ENCODE peak calls at places on chromosome 22, in seven cellular contexts. F is stimulated activated naive B cell treated with anti-CD40 and anti-IgM and Interleukin-4, amounts not matched to agents 10 μg/mL and 1 μg/mL and 100 μg/mL, for 72 hours; I is NCI-H748 treated with DMSO at 0.1 percent for 48 hours; K is right lobe of liver; V is T-helper 2 cell; T is stimulated activated CD8-positive, alpha-beta memory T cell treated with anti-CD3 and anti-CD28 coated beads, Interleukin-15, amount 100 ng/mL, for 24 hours; B is CD4-positive, CD25-positive, alpha-beta regulatory T cell. M is an unnamed sample.
A peak's percentile ranks its signal among the peaks of the same experiment; 100 is the strongest.

GRCh38 chr22:40638261-40638660 is 1.7 kb upstream of the MRTFA start:
- DNase-seq in F (no peak), I (no peak), K (no peak), V (no peak), T (no peak), B (no peak), M (no peak)

GRCh38 chr22:38110008-38110862 is at the start of gene BAIAP2L2:
- DNase-seq in F (no peak), I (no peak), K (no peak), V (no peak), T (no peak), B (no peak), M (no peak)

GRCh38 chr22:37203354-37204044 is 8.8 kb downstream of the SSTR3 start:
- DNase-seq in F (no peak), I (no peak), K (peak; percentile 20), V (no peak), T (no peak), B (no peak), M (no peak)

GRCh38 chr22:36318442-36318841 is 65.5 kb downstream of the APOL1 start:
- DNase-seq in F (no peak), I (no peak), K (no peak), V (no peak), T (no peak), B (no peak), M (no peak)

GRCh38 chr22:30038219-30038618 is 42.0 kb upstream of the HORMAD2 start:
- DNase-seq in F (no peak), I (no peak), K (peak; percentile 66), V (no peak), T (no peak), B (no peak), M (no peak)

GRCh38 chr22:17964647-17965046 is 59.7 kb downstream of the MICAL3 start:
- DNase-seq in F (peak; percentile 66), I (no peak), K (no peak), V (no peak), T (no peak), B (no peak), M (no peak)

GRCh38 chr22:28742562-28742962 is 723 bp downstream of the HSCB start:
- DNase-seq in F (no peak), I (no peak), K (no peak), V (no peak), T (no peak), B (no peak), M (no peak)

GRCh38 chr22:36386900-36387663 is 685 bp downstream of the MYH9 start:
- DNase-seq in F (peak; percentile 80), I (no peak), K (peak; percentile 81), V (no peak), T (no peak), B (peak; percentile 54), M (no peak)

GRCh38 chr22:36369922-36370781 is 17.6 kb downstream of the MYH9 start:
- DNase-seq in F (peak; percentile 55), I (peak; percentile 2), K (no peak), V (no peak), T (no peak), B (no peak), M (no peak)

GRCh38 chr22:44580756-44581435 is 82.9 kb upstream of the RTL6 start:
- DNase-seq in F (no peak), I (no peak), K (no peak), V (no peak), T (no peak), B (no peak), M (no peak)

GRCh38 chr22:37410174-37411055 is 16.9 kb downstream of the ELFN2 start:
- DNase-seq in F (no peak), I (no peak), K (no peak), V (no peak), T (no peak), B (no peak), M (no peak)

GRCh38 chr22:36286096-36286957 is 33.4 kb downstream of the APOL1 start:
- DNase-seq in F (peak; percentile 33), I (peak; percentile 30), K (peak; percentile 69), V (peak; percentile 43), T (peak; percentile 60), B (peak; percentile 55), M (peak; percentile 48)

GRCh38 chr22:19970479-19971275 is 29.1 kb upstream of the TXNRD2 start:
- DNase-seq in F (peak; percentile 52), I (no peak), K (peak; percentile 84), V (peak; percentile 56), T (peak; percentile 70), B (peak; percentile 75), M (no peak)

GRCh38 chr22:49072996-49073645 is 754.6 kb downstream of the BRD1 start:
- DNase-seq in F (no peak), I (no peak), K (no peak), V (no peak), T (no peak), B (no peak), M (no peak)

GRCh38 chr22:32583921-32584335 is 109.3 kb downstream of the FBXO7 start:
- DNase-seq in F (no peak), I (no peak), K (no peak), V (no peak), T (no peak), B (no peak), M (no peak)

GRCh38 chr22:31296258-31296657 is 4.0 kb upstream of the PIK3IP1 start:
- DNase-seq in F (no peak), I (no peak), K (no peak), V (no peak), T (no peak), B (no peak), M (no peak)

GRCh38 chr22:36386351-36386899 is 1.3 kb downstream of the MYH9 start:
- DNase-seq in F (peak; percentile 78), I (peak; percentile 36), K (peak; percentile 55), V (no peak), T (no peak), B (no peak), M (no peak)

GRCh38 chr22:36546092-36546804 is 17.3 kb upstream of the EIF3D start:
- DNase-seq in F (peak; percentile 30), I (peak; percentile 23), K (no peak), V (no peak), T (no peak), B (no peak), M (peak; percentile 11)

GRCh38 chr22:46654927-46655595 is 34.9 kb downstream of the GRAMD4 start:
- DNase-seq in F (no peak), I (no peak), K (no peak), V (no peak), T (no peak), B (no peak), M (no peak)

GRCh38 chr22:29310863-29311339 is 4.5 kb downstream of the GAS2L1 start:
- DNase-seq in F (peak; percentile 68), I (peak; percentile 27), K (peak; percentile 95), V (peak; percentile 15), T (no peak), B (no peak), M (peak; percentile 93)

GRCh38 chr22:39622881-39623367 is 52.4 kb downstream of the CACNA1I start:
- DNase-seq in F (peak; percentile 35), I (no peak), K (peak; percentile 62), V (peak; percentile 48), T (peak; percentile 50), B (peak; percentile 59), M (no peak)

GRCh38 chr22:36291831-36292740 is 39.2 kb downstream of the APOL1 start:
- DNase-seq in F (no peak), I (no peak), K (no peak), V (no peak), T (no peak), B (no peak), M (no peak)

GRCh38 chr22:37462983-37463382 is 23.2 kb downstream of the MFNG start:
- DNase-seq in F (no peak), I (no peak), K (no peak), V (no peak), T (no peak), B (no peak), M (no peak)

GRCh38 chr22:22838148-22838786 is 49.3 kb upstream of the IGLL5 start:
- DNase-seq in F (no peak), I (no peak), K (no peak), V (no peak), T (no peak), B (no peak), M (no peak)

GRCh38 chr22:26642465-26643367 is 14.7 kb upstream of the MIAT start:
- DNase-seq in F (no peak), I (peak; percentile 28), K (peak; percentile 40), V (peak; percentile 72), T (peak; percentile 50), B (peak; percentile 59), M (no peak)

GRCh38 chr22:49395617-49396016 is 432.1 kb downstream of the BRD1 start:
- DNase-seq in F (no peak), I (no peak), K (no peak), V (no peak), T (no peak), B (no peak), M (no peak)